ENCODE peak calls at places on chromosomes 7 and 10, in seven cellular contexts. One of them, this sample, is unnamed.

GRCh38 chr7:40611472-40611871 is 476.7 kb downstream of the SUGCT start:
- DNase-seq in activated gamma-delta T cell treated with anti-CD3 and anti-CD28 coated beads, Interleukin-2, amount 50 U/mL, for 16 hours: no peak
- DNase-seq in T1000: no peak
- DNase-seq in anterior cingulate cortex: no peak
- DNase-seq in nucleus accumbens: no peak
- DNase-seq in GM13976: no peak
- DNase-seq in neural progenitor cell: no peak
- DNase-seq in this sample: no peak

GRCh38 chr10:132554053-132554990 is 16.7 kb downstream of the INPP5A start:
- DNase-seq in nucleus accumbens: no peak
- DNase-seq in activated gamma-delta T cell treated with anti-CD3 and anti-CD28 coated beads, Interleukin-2, amount 50 U/mL, for 16 hours: no peak
- DNase-seq in GM13976: peak
- DNase-seq in neural progenitor cell: no peak
- DNase-seq in T1000: no peak
- DNase-seq in anterior cingulate cortex: no peak
- DNase-seq in this sample: no peak

GRCh38 chr7:131238260-131238940 is 89.3 kb upstream of the MKLN1 start:
- DNase-seq in nucleus accumbens: no peak
- DNase-seq in activated gamma-delta T cell treated with anti-CD3 and anti-CD28 coated beads, Interleukin-2, amount 50 U/mL, for 16 hours: no peak
- DNase-seq in neural progenitor cell: no peak
- DNase-seq in GM13976: no peak
- DNase-seq in T1000: no peak
- DNase-seq in anterior cingulate cortex: no peak
- DNase-seq in this sample: no peak

GRCh38 chr7:21429021-21429420 is 1.1 kb downstream of the SP4 start:
- DNase-seq in nucleus accumbens: no peak
- DNase-seq in anterior cingulate cortex: no peak
- DNase-seq in T1000: no peak
- DNase-seq in activated gamma-delta T cell treated with anti-CD3 and anti-CD28 coated beads, Interleukin-2, amount 50 U/mL, for 16 hours: no peak
- DNase-seq in neural progenitor cell: peak
- DNase-seq in GM13976: no peak
- DNase-seq in this sample: no peak

GRCh38 chr10:131625041-131625440 is 275.8 kb upstream of the PPP2R2D start:
- DNase-seq in nucleus accumbens: no peak
- DNase-seq in activated gamma-delta T cell treated with anti-CD3 and anti-CD28 coated beads, Interleukin-2, amount 50 U/mL, for 16 hours: no peak
- DNase-seq in GM13976: no peak
- DNase-seq in T1000: no peak
- DNase-seq in neural progenitor cell: no peak
- DNase-seq in anterior cingulate cortex: no peak
- DNase-seq in this sample: no peak

GRCh38 chr7:41792099-41792498 is 89.2 kb upstream of the INHBA start:
- DNase-seq in neural progenitor cell: no peak
- DNase-seq in activated gamma-delta T cell treated with anti-CD3 and anti-CD28 coated beads, Interleukin-2, amount 50 U/mL, for 16 hours: no peak
- DNase-seq in nucleus accumbens: no peak
- DNase-seq in anterior cingulate cortex: no peak
- DNase-seq in GM13976: no peak
- DNase-seq in T1000: no peak
- DNase-seq in this sample: no peak

GRCh38 chr7:52211930-52212329 is 823.5 kb upstream of the POM121L12 start:
- DNase-seq in T1000: no peak
- DNase-seq in GM13976: no peak
- DNase-seq in neural progenitor cell: peak
- DNase-seq in activated gamma-delta T cell treated with anti-CD3 and anti-CD28 coated beads, Interleukin-2, amount 50 U/mL, for 16 hours: no peak
- DNase-seq in nucleus accumbens: no peak
- DNase-seq in anterior cingulate cortex: no peak
- DNase-seq in this sample: no peak

GRCh38 chr10:454860-455259 is 234.6 kb downstream of the DIP2C start:
- DNase-seq in T1000: peak
- DNase-seq in neural progenitor cell: no peak
- DNase-seq in GM13976: no peak
- DNase-seq in anterior cingulate cortex: no peak
- DNase-seq in nucleus accumbens: no peak
- DNase-seq in activated gamma-delta T cell treated with anti-CD3 and anti-CD28 coated beads, Interleukin-2, amount 50 U/mL, for 16 hours: no peak
- DNase-seq in this sample: peak

GRCh38 chr7:138981332-138982203 is at the start of gene KIAA1549:
- DNase-seq in activated gamma-delta T cell treated with anti-CD3 and anti-CD28 coated beads, Interleukin-2, amount 50 U/mL, for 16 hours: peak
- DNase-seq in GM13976: peak
- DNase-seq in anterior cingulate cortex: no peak
- DNase-seq in T1000: no peak
- DNase-seq in nucleus accumbens: peak
- DNase-seq in neural progenitor cell: peak
- DNase-seq in this sample: peak

GRCh38 chr10:79404231-79404609 is 41.2 kb downstream of the ZCCHC24 start:
- DNase-seq in activated gamma-delta T cell treated with anti-CD3 and anti-CD28 coated beads, Interleukin-2, amount 50 U/mL, for 16 hours: no peak
- DNase-seq in neural progenitor cell: peak
- DNase-seq in T1000: no peak
- DNase-seq in anterior cingulate cortex: no peak
- DNase-seq in nucleus accumbens: no peak
- DNase-seq in GM13976: no peak
- DNase-seq in this sample: no peak

GRCh38 chr7:112763996-112764395 is 26.2 kb downstream of the TMEM168 start:
- DNase-seq in T1000: no peak
- DNase-seq in anterior cingulate cortex: no peak
- DNase-seq in activated gamma-delta T cell treated with anti-CD3 and anti-CD28 coated beads, Interleukin-2, amount 50 U/mL, for 16 hours: no peak
- DNase-seq in neural progenitor cell: no peak
- DNase-seq in GM13976: no peak
- DNase-seq in nucleus accumbens: no peak
- DNase-seq in this sample: no peak

GRCh38 chr10:121041906-121042305 is 190.7 kb downstream of the WDR11 start:
- DNase-seq in neural progenitor cell: no peak
- DNase-seq in nucleus accumbens: no peak
- DNase-seq in T1000: no peak
- DNase-seq in GM13976: no peak
- DNase-seq in anterior cingulate cortex: no peak
- DNase-seq in activated gamma-delta T cell treated with anti-CD3 and anti-CD28 coated beads, Interleukin-2, amount 50 U/mL, for 16 hours: no peak
- DNase-seq in this sample: no peak

GRCh38 chr10:68067029-68067428 is 8.1 kb downstream of the HERC4 start:
- DNase-seq in T1000: no peak
- DNase-seq in anterior cingulate cortex: no peak
- DNase-seq in neural progenitor cell: no peak
- DNase-seq in nucleus accumbens: no peak
- DNase-seq in GM13976: no peak
- DNase-seq in activated gamma-delta T cell treated with anti-CD3 and anti-CD28 coated beads, Interleukin-2, amount 50 U/mL, for 16 hours: no peak
- DNase-seq in this sample: no peak

GRCh38 chr7:11726251-11727155 is 105.5 kb downstream of the THSD7A start:
- DNase-seq in GM13976: no peak
- DNase-seq in anterior cingulate cortex: no peak
- DNase-seq in neural progenitor cell: peak
- DNase-seq in T1000: no peak
- DNase-seq in activated gamma-delta T cell treated with anti-CD3 and anti-CD28 coated beads, Interleukin-2, amount 50 U/mL, for 16 hours: no peak
- DNase-seq in nucleus accumbens: peak
- DNase-seq in this sample: no peak

GRCh38 chr7:94129443-94130140 is 125.4 kb upstream of the BET1 start:
- DNase-seq in T1000: no peak
- DNase-seq in anterior cingulate cortex: no peak
- DNase-seq in activated gamma-delta T cell treated with anti-CD3 and anti-CD28 coated beads, Interleukin-2, amount 50 U/mL, for 16 hours: no peak
- DNase-seq in GM13976: no peak
- DNase-seq in neural progenitor cell: no peak
- DNase-seq in nucleus accumbens: no peak
- DNase-seq in this sample: peak

GRCh38 chr7:82567841-82568240 is 124.3 kb upstream of the CACNA2D1 start:
- DNase-seq in GM13976: no peak
- DNase-seq in anterior cingulate cortex: no peak
- DNase-seq in activated gamma-delta T cell treated with anti-CD3 and anti-CD28 coated beads, Interleukin-2, amount 50 U/mL, for 16 hours: no peak
- DNase-seq in neural progenitor cell: no peak
- DNase-seq in T1000: no peak
- DNase-seq in nucleus accumbens: no peak
- DNase-seq in this sample: no peak

This sample was measured in SJSA1.